ENCODE peak calls at places on chromosomes 16 and 17, in eight cellular contexts. I is foreskin fibroblast, U is AG10803, M is GM06990, K is right atrium auricular region, X is cardiac fibroblast, N is A549, Q is fibroblast of mammary gland. G is an unnamed sample.

GRCh38 chr17:81480140-81480917 is 32.3 kb downstream of the ACTG1 start:
- DNase-seq in I (peak; percentile 61), U (peak; percentile 70), M (no peak), K (peak; percentile 81), X (peak; percentile 85), N (no peak), Q (peak; percentile 86), G (no peak)

GRCh38 chr16:2711370-2712062 is 8.5 kb downstream of the PRSS27 start:
- DNase-seq in I (no peak), U (no peak), M (peak; percentile 5), K (no peak), X (no peak), N (no peak), Q (no peak), G (no peak)

GRCh38 chr17:76333673-76334505 is 19.8 kb downstream of the PRPSAP1 start:
- DNase-seq in I (no peak), U (no peak), M (no peak), K (no peak), X (no peak), N (no peak), Q (no peak), G (no peak)

GRCh38 chr17:83183150-83183820 is 103.9 kb downstream of the METRNL start:
- DNase-seq in I (no peak), U (no peak), M (no peak), K (peak; percentile 56), X (no peak), N (no peak), Q (no peak), G (no peak)

GRCh38 chr16:84810518-84811273 is 9.1 kb upstream of the CRISPLD2 start:
- DNase-seq in I (peak; percentile 36), U (peak; percentile 85), M (peak; percentile 28), K (no peak), X (peak; percentile 86), N (no peak), Q (peak; percentile 95), G (no peak)

GRCh38 chr16:53090591-53091507 is 36.1 kb downstream of the CHD9 start:
- DNase-seq in I (peak; percentile 99), U (peak; percentile 99), M (peak; percentile 73), K (peak; percentile 96), X (peak; percentile 100), N (no peak), Q (peak; percentile 100), G (peak; percentile 93)

GRCh38 chr17:63985387-63986140 is 12.6 kb upstream of the PRR29 start:
- DNase-seq in I (no peak), U (no peak), M (no peak), K (no peak), X (no peak), N (no peak), Q (no peak), G (no peak)

GRCh38 chr17:65762973-65763372 is 201.5 kb upstream of the AXIN2 start:
- DNase-seq in I (no peak), U (no peak), M (no peak), K (no peak), X (no peak), N (no peak), Q (no peak), G (no peak)

GRCh38 chr16:678209-678857 is 1.9 kb upstream of the STUB1 start:
- DNase-seq in I (no peak), U (no peak), M (no peak), K (no peak), X (no peak), N (no peak), Q (no peak), G (no peak)

GRCh38 chr16:47142469-47143328 is 1.0 kb downstream of the NETO2 start:
- DNase-seq in I (peak; percentile 57), U (peak; percentile 14), M (peak; percentile 71), K (no peak), X (peak; percentile 38), N (peak; percentile 25), Q (peak; percentile 59), G (peak; percentile 14)

GRCh38 chr17:45311762-45312476 is 4.9 kb downstream of the MAP3K14 start:
- DNase-seq in I (peak; percentile 62), U (peak; percentile 49), M (peak; percentile 74), K (no peak), X (no peak), N (peak; percentile 62), Q (no peak), G (peak; percentile 39)

GRCh38 chr17:77151236-77151635 is 10.5 kb downstream of the SEC14L1 start:
- DNase-seq in I (no peak), U (peak; percentile 64), M (no peak), K (no peak), X (no peak), N (no peak), Q (no peak), G (no peak)

GRCh38 chr17:80773243-80773991 is 218.2 kb upstream of the CHMP6 start:
- DNase-seq in I (peak; percentile 70), U (peak; percentile 29), M (no peak), K (no peak), X (peak; percentile 22), N (no peak), Q (no peak), G (no peak)

GRCh38 chr16:82627811-82628339 is 1.1 kb downstream of the CDH13 start:
- DNase-seq in I (peak; percentile 71), U (peak; percentile 18), M (no peak), K (no peak), X (peak; percentile 45), N (no peak), Q (no peak), G (no peak)

GRCh38 chr16:807345-808251 is 7.1 kb upstream of the GNG13 start:
- DNase-seq in I (peak; percentile 99), U (peak; percentile 88), M (peak; percentile 95), K (peak; percentile 95), X (peak; percentile 94), N (peak; percentile 83), Q (peak; percentile 89), G (peak; percentile 84)

GRCh38 chr16:9436175-9436574 is 344.7 kb downstream of the HAPSTR1 start:
- DNase-seq in I (no peak), U (no peak), M (no peak), K (no peak), X (no peak), N (no peak), Q (no peak), G (no peak)

GRCh38 chr17:45580914-45581313 is 90.4 kb upstream of the PLEKHM1 start:
- DNase-seq in I (no peak), U (no peak), M (no peak), K (no peak), X (no peak), N (no peak), Q (no peak), G (no peak)

GRCh38 chr16:11034005-11034404 is 89.6 kb downstream of the CLEC16A start:
- DNase-seq in I (peak; percentile 97), U (peak; percentile 94), M (no peak), K (no peak), X (peak; percentile 92), N (no peak), Q (peak; percentile 99), G (no peak)

GRCh38 chr17:68482576-68483001 is 25.3 kb upstream of the WIPI1 start:
- DNase-seq in I (no peak), U (no peak), M (no peak), K (no peak), X (no peak), N (no peak), Q (no peak), G (no peak)

GRCh38 chr16:17109413-17109812 is 361.3 kb downstream of the XYLT1 start:
- DNase-seq in I (no peak), U (no peak), M (no peak), K (no peak), X (no peak), N (no peak), Q (no peak), G (no peak)
- H3K4me3 ChIP-seq in I (no peak overlapping the region), U (no peak overlapping the region), M (no peak overlapping the region), K (no peak overlapping the region), X (no peak overlapping the region), N (no peak overlapping the region), Q (no peak overlapping the region), G (no peak overlapping the region)

DNA sequence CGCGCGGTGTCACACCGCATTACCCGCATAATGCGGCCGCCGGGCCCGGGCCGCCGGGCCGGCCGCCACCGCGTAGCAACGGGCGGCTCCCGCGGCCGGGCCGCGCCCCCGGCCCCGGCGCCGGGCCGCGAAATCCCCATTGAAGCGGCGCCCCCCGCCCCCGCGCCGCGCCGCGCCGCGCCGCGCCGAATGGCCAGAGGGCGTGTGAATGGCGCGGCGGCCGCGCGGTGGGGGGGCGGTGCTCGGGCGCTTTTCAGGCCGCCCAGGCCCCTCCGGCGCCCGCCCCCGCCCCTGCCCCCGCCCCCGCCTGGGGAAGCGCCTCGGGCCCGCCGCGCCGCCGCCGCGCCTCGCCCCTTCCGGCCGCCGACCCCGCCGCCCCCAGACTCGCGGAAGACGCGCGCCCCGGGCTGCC is 46.9 kb downstream of the WNT3 start:
- DNase-seq in I (peak; percentile 27), U (peak; percentile 22), M (no peak), K (no peak), X (peak; percentile 32), N (no peak), Q (no peak), G (no peak)
- H3K4me3 ChIP-seq in I (peak overlapping the region; percentile 50), U (peak overlapping the region; percentile 56), M (peak overlapping the region; percentile 55), K (peak overlapping the region; percentile 63), X (peak overlapping the region; percentile 55), N (peak overlapping the region; percentile 57), Q (peak overlapping the region; percentile 40), G (peak overlapping the region; percentile 46)

DNA sequence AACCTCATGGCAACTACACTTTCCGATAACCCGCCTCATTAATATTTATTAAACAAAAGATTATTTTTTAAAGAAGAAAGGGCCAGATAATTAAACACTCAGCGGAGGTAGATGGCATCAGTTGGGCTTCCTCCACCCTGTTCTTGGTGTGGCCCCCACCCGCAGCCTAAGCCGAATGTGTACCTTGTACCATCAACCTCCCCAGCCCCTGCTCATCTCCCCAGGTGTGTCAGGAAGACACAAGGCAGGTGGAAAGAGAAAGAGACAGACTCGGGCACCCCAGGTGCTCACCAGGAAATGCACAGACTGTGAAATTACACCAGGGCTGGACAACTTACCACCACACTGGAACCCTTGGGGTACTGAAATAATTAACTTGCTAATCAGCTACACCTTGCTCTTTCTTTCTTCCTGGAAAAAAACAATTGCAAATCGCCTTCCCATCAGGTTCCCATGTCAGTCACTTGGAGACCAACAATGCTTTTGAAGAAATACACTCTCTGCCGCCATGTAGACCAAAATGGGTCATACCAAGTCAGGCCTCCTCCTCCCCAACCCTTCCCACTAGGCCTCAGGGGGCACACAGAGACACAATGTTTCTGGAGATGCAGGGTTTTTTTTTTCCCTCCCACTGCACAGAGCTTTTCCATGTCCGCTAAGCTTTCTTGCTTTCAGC is 8.7 kb upstream of the LHX1 start:
- DNase-seq in I (no peak), U (no peak), M (no peak), K (no peak), X (no peak), N (no peak), Q (no peak), G (no peak)
- H3K4me3 ChIP-seq in I (no peak overlapping the region), U (no peak overlapping the region), M (no peak overlapping the region), K (no peak overlapping the region), X (no peak overlapping the region), N (no peak overlapping the region), Q (no peak overlapping the region), G (no peak overlapping the region)

DNA sequence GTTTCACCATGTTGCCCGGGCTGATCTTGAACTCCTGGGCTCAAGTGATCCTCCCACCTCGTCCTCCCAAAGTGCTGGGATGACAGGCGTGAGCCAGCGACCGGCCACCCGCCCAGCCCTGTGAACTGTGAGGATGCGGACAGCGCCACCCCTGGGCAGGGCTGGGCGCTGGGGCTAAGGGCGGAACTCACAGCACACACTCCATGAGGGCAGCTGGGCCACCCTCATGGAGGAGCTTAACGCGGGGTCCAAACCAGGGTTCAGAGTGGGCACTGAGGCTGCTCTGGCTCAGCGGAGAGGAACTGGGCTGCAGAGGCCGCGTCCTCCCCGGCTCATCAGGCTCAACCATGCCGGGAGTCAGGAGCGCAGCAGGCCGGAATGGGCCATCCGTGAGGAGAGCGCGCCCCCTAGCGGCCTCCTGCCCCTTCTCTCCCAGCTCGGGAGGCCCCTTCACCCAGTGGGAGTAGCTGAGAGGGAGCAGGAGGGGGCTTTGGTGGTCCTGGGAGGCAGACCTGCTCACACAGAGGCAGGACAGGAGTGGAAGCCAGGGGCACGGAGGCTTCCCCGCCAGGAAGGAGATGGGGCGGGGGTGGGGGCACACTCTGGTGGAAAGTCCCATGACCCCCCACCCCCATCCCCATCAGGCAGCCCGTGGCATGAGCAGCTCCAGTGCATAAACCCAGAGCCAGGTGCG is 13.8 kb downstream of the CORO7 start:
- DNase-seq in I (peak; percentile 91), U (peak; percentile 67), M (peak; percentile 68), K (peak; percentile 82), X (peak; percentile 81), N (peak; percentile 88), Q (peak; percentile 68), G (peak; percentile 55)
- H3K4me3 ChIP-seq in I (no peak overlapping the region), U (peak overlapping the region; percentile 39), M (no peak overlapping the region), K (no peak overlapping the region), X (peak overlapping the region; percentile 18), N (peak overlapping the region; percentile 28), Q (peak overlapping the region; percentile 5), G (peak overlapping the region; percentile 43)

G was measured in brain microvascular endothelial cell.